ENCODE peak calls at places on chromosomes 13 and 19, in eight cellular contexts. F is GM12878, O is ovary, N is stomach, M is HepG2, V is K562, G is SK-N-SH, Z is transverse colon. R is an unnamed sample. For H3K4me1, the result is how much of the 10 kb centered on the place peaks cover.

GRCh38 chr19:42433503-42434260 is 6.5 kb upstream of the LIPE start:
- DNase-seq in N (peak), G (no peak), F (no peak), M (peak), O (peak), V (peak), Z (peak), R (no peak)

GRCh38 chr13:76609643-76610042 is 276.6 kb downstream of the KCTD12 start:
- DNase-seq in O (no peak), M (no peak), Z (no peak), N (no peak), F (no peak), G (no peak), V (no peak), R (no peak)

GRCh38 chr19:40718774-40719391 is 2.0 kb downstream of the ITPKC start:
- DNase-seq in F (peak), V (peak), Z (peak), O (peak), G (no peak), M (peak), N (peak), R (peak)

GRCh38 chr13:98890920-98891319 is 86.9 kb downstream of the DOCK9 start:
- DNase-seq in Z (no peak), V (no peak), O (no peak), G (no peak), F (no peak), N (no peak), M (no peak), R (no peak)

GRCh38 chr19:43474986-43475705 is 9.7 kb upstream of the LYPD3 start:
- DNase-seq in N (peak), G (peak), V (peak), F (no peak), M (no peak), Z (peak), O (peak), R (peak)

GRCh38 chr13:113333076-113333475 is 30.9 kb downstream of the GRTP1 start:
- DNase-seq in Z (no peak), O (no peak), M (no peak), V (no peak), N (no peak), F (no peak), G (no peak), R (no peak)

GRCh38 chr13:92843549-92843948 is 383.1 kb upstream of the GPC6 start:
- DNase-seq in F (no peak), O (no peak), V (no peak), M (no peak), G (no peak), Z (no peak), N (no peak), R (no peak)

GRCh38 chr13:45951724-45952123 is 100.2 kb upstream of the SIAH3 start:
- DNase-seq in N (no peak), G (no peak), V (no peak), F (no peak), M (no peak), O (no peak), Z (no peak), R (no peak)

GRCh38 chr13:21613791-21614190 is 9.8 kb upstream of the MICU2 start:
- DNase-seq in Z (no peak), M (no peak), O (no peak), F (no peak), G (no peak), V (no peak), N (no peak), R (no peak)

GRCh38 chr19:35100588-35101533 is 14.8 kb upstream of the FXYD3 start:
- DNase-seq in F (no peak), Z (no peak), N (no peak), G (no peak), O (no peak), V (no peak), M (no peak), R (no peak)

GRCh38 chr13:95191821-95192220 is 109.4 kb downstream of the ABCC4 start:
- DNase-seq in N (peak), F (peak), Z (peak), G (peak), M (peak), V (peak), O (peak), R (peak)

GRCh38 chr13:24630851-24631341 is 49.3 kb upstream of the ATP12A start:
- DNase-seq in F (no peak), M (no peak), G (no peak), N (peak), O (no peak), V (peak), Z (no peak), R (peak)

GRCh38 chr13:99656843-99657506 is 155.7 kb downstream of the TM9SF2 start:
- DNase-seq in O (no peak), M (no peak), G (no peak), N (no peak), V (no peak), F (no peak), Z (no peak), R (no peak)

GRCh38 chr13:74413482-74413881 is 279.3 kb upstream of the KLF12 start:
- DNase-seq in G (no peak), N (no peak), F (no peak), Z (no peak), M (no peak), V (no peak), O (no peak), R (no peak)

GRCh38 chr19:10751109-10751972 is 33.5 kb downstream of the DNM2 start:
- DNase-seq in V (no peak), G (no peak), O (no peak), M (no peak), Z (peak), F (no peak), N (peak), R (no peak)

GRCh38 chr19:10855879-10856522 is 7.8 kb downstream of the C19orf38 start:
- DNase-seq in Z (no peak), G (peak), M (no peak), F (no peak), V (no peak), O (no peak), N (no peak), R (no peak)

GRCh38 chr13:41565221-41565620 is 107.9 kb downstream of the RGCC start:
- DNase-seq in M (peak), F (no peak), N (no peak), O (no peak), G (no peak), Z (no peak), V (no peak), R (no peak)

GRCh38 chr19:7913652-7914051 is 978 bp upstream of the TGFBR3L start:
- DNase-seq in N (no peak), G (no peak), F (no peak), M (no peak), V (no peak), O (no peak), Z (no peak), R (no peak)

GRCh38 chr13:114140909-114141255 is 8.5 kb upstream of the RASA3 start:
- DNase-seq in G (no peak), Z (no peak), O (no peak), N (no peak), M (no peak), F (no peak), V (no peak), R (no peak)

GRCh38 chr13:77565635-77566034 is 30.1 kb downstream of the SCEL start:
- DNase-seq in O (no peak), M (peak), Z (no peak), F (no peak), N (no peak), G (peak), V (peak), R (no peak)

GRCh38 chr13:25463496-25463895 is 91.7 kb downstream of the ATP8A2 start:
- DNase-seq in G (no peak), Z (no peak), V (no peak), M (no peak), N (no peak), F (no peak), O (no peak), R (no peak)

GRCh38 chr13:69585656-69586055 is 522.0 kb upstream of the ATXN8OS start:
- DNase-seq in M (no peak), F (no peak), G (no peak), V (no peak), N (no peak), O (no peak), Z (no peak), R (no peak)

GRCh38 chr13:97212540-97213146 is 9.5 kb upstream of the MBNL2 start:
- DNase-seq in G (no peak), O (no peak), F (no peak), Z (peak), V (peak), M (no peak), N (peak), R (no peak)

GRCh38 chr13:95391325-95391724 is 90.1 kb upstream of the ABCC4 start:
- DNase-seq in M (no peak), O (no peak), F (no peak), Z (no peak), N (no peak), G (no peak), V (no peak), R (no peak)

GRCh38 chr19:6412111-6412999 is 12.3 kb downstream of the KHSRP start:
- DNase-seq in F (no peak), G (peak), N (peak), Z (peak), V (peak), M (peak), O (peak), R (no peak)

GRCh38 chr19:19134687-19135158 is 3.6 kb downstream of the TMEM161A start:
- DNase-seq in N (peak), V (peak), G (peak), F (no peak), O (no peak), M (no peak), Z (no peak), R (no peak)

GRCh38 chr19:10352764-10353671 is 13.6 kb upstream of the ICAM3 start:
- DNase-seq in N (no peak), Z (no peak), V (peak), M (no peak), F (no peak), O (peak), G (no peak), R (no peak)

GRCh38 chr13:44719857-44720671 is 143.9 kb upstream of the TSC22D1 start:
- DNase-seq in N (no peak), O (no peak), M (no peak), V (no peak), F (no peak), Z (no peak), G (no peak), R (no peak)

GRCh38 chr19:11384778-11385129 is 640 bp upstream of the EPOR start:
- DNase-seq in N (no peak), F (no peak), Z (no peak), G (no peak), M (no peak), O (no peak), V (no peak), R (no peak)

GRCh38 chr13:99265162-99265822 is 7.1 kb upstream of the GPR18 start:
- DNase-seq in O (no peak), N (no peak), F (no peak), M (no peak), G (no peak), V (no peak), Z (no peak), R (no peak)

GRCh38 chr13:48727252-48728011 is 73.7 kb downstream of the CYSLTR2 start:
- DNase-seq in G (no peak), O (peak), M (no peak), V (no peak), F (no peak), N (no peak), Z (no peak), R (no peak)

GRCh38 chr13:110946171-110946570 is 31.3 kb upstream of the ANKRD10 start:
- DNase-seq in Z (no peak), O (no peak), G (no peak), N (no peak), V (no peak), F (no peak), M (no peak), R (no peak)
- TF ChIP-seq EP300 in Z (no peak), O (no peak), G (no peak), N (no peak), V (no peak), F (no peak), M (no peak), R (no peak)

DNA sequence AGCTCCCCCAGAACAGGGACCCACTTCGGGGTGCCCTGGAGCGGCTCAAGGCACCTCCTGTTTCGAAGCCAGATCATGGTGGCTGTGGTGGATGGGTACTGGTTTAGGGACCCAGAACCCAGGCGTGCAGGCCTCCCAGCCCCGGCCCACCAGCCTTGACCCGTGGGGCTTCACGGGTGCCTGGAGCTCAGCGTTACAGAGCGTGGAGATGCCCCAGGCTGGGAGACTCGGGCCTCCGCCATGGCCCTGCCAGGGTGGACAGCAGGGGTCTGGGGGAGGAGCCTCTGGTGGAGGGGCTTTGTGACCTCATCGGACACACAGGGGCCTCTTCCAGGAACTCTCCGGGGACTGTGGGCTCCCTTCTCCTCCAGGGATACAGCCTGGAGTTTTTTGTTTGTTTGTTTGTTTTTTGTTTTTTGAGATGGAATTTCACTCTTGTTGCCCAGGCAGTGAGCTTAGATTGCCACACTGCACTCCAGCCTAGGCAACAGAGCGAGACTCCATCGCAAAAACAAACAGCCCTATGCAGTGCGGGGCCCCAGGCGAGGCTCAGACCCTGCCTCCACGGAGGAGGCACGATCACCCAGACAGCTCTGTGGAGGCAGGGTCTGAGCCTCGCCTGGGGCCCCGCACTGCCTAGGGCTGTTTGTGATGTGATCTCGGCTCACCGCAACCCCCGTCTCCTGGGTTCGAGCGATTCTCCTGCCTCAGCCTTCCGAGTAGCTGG is at the start of gene GARIN5B:
- DNase-seq in M (no peak), O (no peak), V (no peak), N (no peak), G (no peak), Z (no peak), F (no peak), R (no peak)
- H3K27ac ChIP-seq in M (no peak), O (no peak), V (no peak), N (no peak), G (no peak), Z (no peak), F (no peak), R (no peak)

GRCh38 chr19:39140594-39140993 is 15.0 kb downstream of the PAK4 start:
- DNase-seq in M (no peak), Z (no peak), N (no peak), F (no peak), V (no peak), G (no peak), O (no peak), R (no peak)
- H3K4me1 ChIP-seq in M (half or more), Z (half or more), N (half or more), F (under half), V (half or more), G (half or more), O (under half), R (half or more)

GRCh38 chr13:109569938-109570711 is 216.3 kb downstream of the IRS2 start:
- DNase-seq in M (no peak), Z (no peak), N (peak), F (peak), V (no peak), G (no peak), O (no peak), R (no peak)
- TF ChIP-seq EP300 in M (no peak), Z (no peak), N (no peak), F (no peak), V (no peak), G (no peak), O (no peak), R (no peak)

DNA sequence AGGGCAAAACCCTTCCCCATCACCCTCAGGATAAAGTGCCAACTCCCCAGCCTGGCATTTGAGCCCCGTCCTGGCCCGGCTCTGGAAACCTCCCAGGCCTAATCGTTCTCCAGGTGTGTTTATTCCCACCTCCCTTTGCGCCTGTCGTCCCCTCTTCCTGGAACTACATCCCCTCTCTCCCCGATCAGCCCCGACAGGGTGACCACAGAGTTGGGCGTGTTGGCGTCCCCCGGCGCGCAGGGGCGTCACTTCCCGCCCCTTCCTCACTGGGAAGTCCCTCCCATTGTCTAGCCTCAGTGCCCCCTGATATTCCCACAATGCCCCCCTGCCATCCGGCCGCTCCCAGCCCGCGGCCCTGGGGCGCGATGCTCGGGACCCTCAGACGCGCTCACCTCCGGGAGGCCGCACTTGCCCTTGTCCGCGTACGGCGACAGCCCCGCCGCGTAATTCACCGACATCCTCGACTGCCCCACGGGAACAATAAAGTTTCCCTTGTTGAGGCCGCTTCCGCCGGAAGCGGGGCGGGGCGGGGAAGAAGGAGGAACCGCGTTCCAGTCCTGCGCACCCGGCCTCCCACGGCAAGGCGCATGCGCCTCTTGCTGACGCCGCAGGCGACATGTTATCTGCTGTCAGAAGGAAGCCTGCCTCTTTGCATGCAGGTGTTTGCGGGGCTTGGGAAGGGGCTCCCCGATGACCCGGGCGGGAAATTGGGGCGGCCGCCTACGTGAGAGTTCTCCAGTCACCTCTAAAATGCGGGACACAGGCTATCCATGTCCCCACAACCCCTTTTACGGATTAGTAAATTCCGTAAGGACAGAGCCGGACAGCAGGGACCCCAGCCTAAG is at the start of the genes ANKRD24 and SIRT6:
- DNase-seq in N (peak), F (peak), O (peak), Z (peak), M (peak), V (peak), G (peak), R (peak)
- H3K27ac ChIP-seq in N (peak), F (peak), O (no peak), Z (peak), M (peak), V (peak), G (peak), R (peak)

GRCh38 chr19:16125738-16126495 is 14.2 kb downstream of the RAB8A start:
- DNase-seq in V (no peak), F (no peak), M (no peak), O (no peak), Z (no peak), N (no peak), G (no peak), R (no peak)
- H3K4me1 ChIP-seq in V (under half), F (under half), M (under half), O (under half), Z (under half), N (under half), G (under half), R (under half)

GRCh38 chr19:28607066-28607583 is 605.8 kb downstream of the UQCRFS1 start:
- DNase-seq in M (no peak), G (no peak), Z (no peak), O (no peak), F (no peak), N (no peak), V (no peak), R (no peak)

GRCh38 chr19:28608292-28608691 is 604.7 kb downstream of the UQCRFS1 start:
- DNase-seq in G (no peak), N (no peak), M (no peak), O (no peak), V (no peak), F (no peak), Z (no peak), R (no peak)

GRCh38 chr19:28605501-28606268 is 607.3 kb downstream of the UQCRFS1 start:
- DNase-seq in G (no peak), M (no peak), Z (no peak), V (peak), F (no peak), N (no peak), O (no peak), R (no peak)

GRCh38 chr19:28609091-28609755 is 603.7 kb downstream of the UQCRFS1 start:
- DNase-seq in Z (no peak), M (no peak), V (peak), O (no peak), F (no peak), G (no peak), N (no peak), R (no peak)

GRCh38 chr19:28606269-28607032 is 606.5 kb downstream of the UQCRFS1 start:
- DNase-seq in M (no peak), F (no peak), V (peak), O (no peak), Z (no peak), G (no peak), N (no peak), R (no peak)
- TF ChIP-seq EP300 in M (no peak), F (no peak), V (peak), O (no peak), Z (no peak), G (no peak), N (no peak), R (no peak)

R was measured in suprapubic skin.